ENCODE peak calls at places on chromosomes 2 and 18, in six cellular contexts. L, B, N, P, U and E are unnamed samples. For H3K9me3, the result is how much of the 10 kb centered on the place peaks cover.

GRCh38 chr2:11582526-11583202 is 48.8 kb downstream of the GREB1 start:
- DNase-seq in B (peak), P (peak), U (no peak), L (peak), N (peak), E (peak)

GRCh38 chr2:239959059-239959971 is 65.8 kb downstream of the NDUFA10 start:
- DNase-seq in N (no peak), B (no peak), U (peak), P (no peak), L (no peak), E (no peak)

GRCh38 chr2:102122909-102123308 is 19.6 kb upstream of the IL1R1 start:
- DNase-seq in B (no peak), P (no peak), L (no peak), N (no peak), U (no peak), E (no peak)

GRCh38 chr2:65620524-65620923 is 188.1 kb upstream of the SPRED2 start:
- DNase-seq in B (no peak), N (no peak), L (no peak), U (no peak), P (peak), E (no peak)

GRCh38 chr2:183840061-183840584 is 715.9 kb downstream of the NUP35 start:
- DNase-seq in L (no peak), B (no peak), U (no peak), P (no peak), N (no peak), E (no peak)

GRCh38 chr2:38610851-38611801 is 8.4 kb upstream of the HNRNPLL start:
- DNase-seq in B (peak), U (no peak), N (no peak), P (no peak), L (no peak), E (no peak)

GRCh38 chr2:52034706-52035105 is 1002.8 kb upstream of the NRXN1 start:
- DNase-seq in L (no peak), P (no peak), B (no peak), N (no peak), U (no peak), E (no peak)

GRCh38 chr2:219041252-219041651 is at the start of gene CFAP65:
- DNase-seq in U (no peak), P (peak), L (peak), N (peak), B (peak), E (peak)

GRCh38 chr18:36950960-36951359 is 122.0 kb downstream of the KIAA1328 start:
- DNase-seq in B (no peak), L (no peak), U (no peak), P (peak), N (no peak), E (no peak)

GRCh38 chr2:69959425-69959824 is 2.0 kb downstream of the ASPRV1 start:
- DNase-seq in L (no peak), B (no peak), P (no peak), N (no peak), U (no peak), E (no peak)

GRCh38 chr2:43293744-43294695 is 67.6 kb upstream of the ZFP36L2 start:
- DNase-seq in U (no peak), N (no peak), L (no peak), B (peak), P (no peak), E (peak)

GRCh38 chr2:221380686-221381085 is 191.4 kb downstream of the EPHA4 start:
- DNase-seq in L (no peak), B (no peak), U (no peak), P (no peak), N (no peak), E (no peak)

GRCh38 chr2:230564805-230565779 is 147.6 kb upstream of the CAB39 start:
- DNase-seq in L (no peak), B (no peak), U (no peak), N (no peak), P (no peak), E (no peak)

GRCh38 chr2:60890393-60890707 is 9.0 kb downstream of the REL start:
- DNase-seq in U (no peak), L (no peak), P (no peak), B (no peak), N (no peak), E (no peak)

GRCh38 chr2:172083725-172084483 is 1.4 kb upstream of the DLX1 start:
- DNase-seq in L (no peak), B (no peak), P (peak), N (peak), U (peak), E (no peak)

GRCh38 chr2:12536926-12537325 is 179.8 kb upstream of the TRIB2 start:
- DNase-seq in L (no peak), N (no peak), B (no peak), P (no peak), U (no peak), E (no peak)

GRCh38 chr2:158795110-158795924 is at the start of gene DAPL1:
- DNase-seq in P (peak), U (peak), L (peak), B (no peak), N (peak), E (peak)

GRCh38 chr2:162524192-162524591 is 180.3 kb downstream of the GCA start:
- DNase-seq in U (no peak), B (peak), L (no peak), N (peak), P (peak), E (peak)

GRCh38 chr2:84077504-84077903 is 381.6 kb downstream of the SUCLG1 start:
- DNase-seq in U (no peak), L (peak), B (peak), N (peak), P (peak), E (peak)

GRCh38 chr2:164335947-164336346 is 285.3 kb downstream of the GRB14 start:
- DNase-seq in U (no peak), B (no peak), N (no peak), P (no peak), L (no peak), E (no peak)

GRCh38 chr2:15588329-15588919 is 3.2 kb upstream of the DDX1 start:
- DNase-seq in L (peak), U (no peak), N (peak), P (peak), B (peak), E (peak)

GRCh38 chr18:3235846-3236245 is 11.8 kb upstream of the MYL12A start:
- DNase-seq in P (no peak), N (no peak), L (no peak), B (no peak), U (no peak), E (no peak)

GRCh38 chr2:137838255-137839092 is 125.8 kb upstream of the HNMT start:
- DNase-seq in B (peak), U (no peak), P (peak), N (no peak), L (no peak), E (peak)

GRCh38 chr2:30663806-30664205 is 143.4 kb downstream of the CAPN13 start:
- DNase-seq in P (no peak), U (no peak), L (no peak), B (no peak), N (no peak), E (no peak)

GRCh38 chr2:99066075-99066557 is 75.4 kb upstream of the C2orf15 start:
- DNase-seq in L (no peak), U (no peak), N (no peak), P (peak), B (peak), E (peak)

GRCh38 chr2:102122115-102122514 is 20.4 kb upstream of the IL1R1 start:
- DNase-seq in U (no peak), B (peak), P (no peak), L (no peak), N (no peak), E (no peak)

DNA sequence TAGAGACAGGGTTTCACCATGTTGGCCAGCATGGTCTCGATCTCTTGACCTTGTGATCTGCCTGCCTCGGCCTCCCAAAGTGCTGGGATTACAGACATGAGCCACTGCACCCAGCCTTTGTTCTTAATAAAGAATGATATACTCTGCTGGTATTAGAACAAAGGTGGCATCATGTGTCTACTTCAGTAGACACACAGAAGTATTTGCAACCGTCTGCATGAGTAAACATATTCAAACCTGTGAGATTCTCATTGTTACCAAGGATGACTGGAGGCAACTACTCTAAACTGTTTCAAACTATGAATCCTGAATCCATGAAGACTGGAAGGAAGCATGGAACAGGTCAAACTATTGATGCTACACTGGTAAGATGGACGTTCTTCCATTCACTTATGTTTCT is 32.1 kb downstream of the MBD2 start:
- DNase-seq in N (no peak), U (no peak), L (no peak), P (no peak), B (no peak), E (no peak)
- H3K9me3 ChIP-seq in N (under half), U (under half), L (under half), P (under half), B (under half), E (under half)

GRCh38 chr2:705971-706511 is 28.8 kb upstream of the TMEM18 start:
- DNase-seq in P (no peak), U (no peak), B (no peak), N (no peak), L (no peak), E (no peak)
- H3K9me3 ChIP-seq in P (under half), U (under half), B (under half), N (under half), L (under half), E (under half)

DNA sequence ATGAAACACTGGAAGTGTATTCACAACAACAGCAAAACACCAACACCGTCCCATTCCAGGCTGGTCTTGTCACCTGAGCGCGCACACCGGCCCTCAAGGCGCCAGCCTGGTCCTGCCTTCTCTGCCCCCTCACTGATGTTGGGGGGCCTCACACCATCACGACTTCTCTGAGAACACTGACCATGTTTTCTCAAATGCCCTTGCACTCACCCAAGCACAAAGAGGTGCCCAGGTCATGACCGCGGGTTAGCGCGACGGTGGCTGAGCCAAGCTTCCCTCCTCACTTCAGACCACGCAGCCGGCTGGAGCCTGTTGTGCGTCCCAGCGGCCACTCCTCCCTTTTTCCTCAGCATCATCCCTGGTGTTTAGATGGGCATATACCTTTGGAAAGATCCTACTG is 101.3 kb upstream of the SALL3 start:
- DNase-seq in U (no peak), N (peak), L (no peak), B (no peak), P (no peak), E (no peak)
- H3K9me3 ChIP-seq in U (under half), N (under half), L (under half), B (under half), P (under half), E (under half)

DNA sequence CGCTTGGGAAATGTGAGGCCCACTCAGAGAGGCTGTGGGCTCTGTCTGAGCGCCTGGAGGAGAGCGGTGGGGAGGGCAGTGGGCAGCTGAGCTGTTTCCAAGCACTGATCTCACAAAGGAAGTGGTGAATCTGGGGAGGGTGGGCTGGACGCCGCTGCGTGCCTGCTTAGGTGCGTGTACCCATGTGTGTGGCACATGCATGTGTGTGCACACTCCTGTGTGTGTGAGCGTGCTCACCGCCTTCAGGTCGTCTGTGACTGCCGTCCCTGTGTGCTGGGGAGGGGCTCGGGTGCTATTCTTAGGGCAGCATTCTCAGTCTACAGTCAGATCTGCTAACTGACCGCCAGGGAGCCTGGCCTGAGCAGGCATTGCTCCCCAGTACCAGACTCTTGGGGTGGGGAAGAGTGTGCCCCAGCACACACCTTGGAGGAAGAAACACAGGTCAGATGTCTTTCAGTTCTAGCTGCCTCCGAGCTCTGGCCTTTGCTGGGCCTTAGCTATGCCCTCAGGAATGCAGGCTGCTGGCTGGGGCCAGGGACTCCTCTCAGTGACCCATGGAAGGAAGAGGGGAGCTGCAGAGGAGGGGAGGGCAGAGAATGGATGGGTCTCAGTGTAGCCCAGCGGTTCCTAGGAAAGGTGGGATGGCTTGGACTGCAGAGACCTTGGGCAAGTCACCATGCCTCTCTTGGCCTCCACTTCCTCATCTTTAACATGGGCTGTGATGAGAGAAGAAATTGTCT is 31.4 kb downstream of the KCNIP3 start:
- DNase-seq in L (no peak), B (no peak), U (peak), N (peak), P (no peak), E (no peak)
- H3K9me3 ChIP-seq in L (under half), B (under half), U (under half), N (under half), P (under half), E (under half)

DNA sequence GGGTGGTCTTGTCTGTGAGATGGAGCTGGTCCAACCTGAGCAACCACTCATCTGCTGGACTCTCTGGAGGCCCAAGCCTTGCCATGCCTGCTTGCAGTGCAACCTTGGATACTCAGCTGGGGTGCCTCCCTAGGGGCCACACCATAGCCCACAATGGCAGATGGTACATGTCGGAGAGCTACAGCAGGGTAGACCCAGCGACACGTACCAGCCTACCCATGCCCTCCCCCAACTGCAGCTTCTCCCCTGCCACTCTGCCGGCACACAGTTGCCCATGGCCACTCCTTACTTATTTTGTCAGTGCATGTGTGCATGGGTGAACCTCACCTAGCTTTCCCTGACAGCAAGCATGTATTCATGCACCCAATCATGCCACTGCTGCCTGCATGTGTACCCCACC is 690.9 kb downstream of the CCDC85A start:
- DNase-seq in L (no peak), P (no peak), U (no peak), N (no peak), B (no peak), E (no peak)
- H3K9me3 ChIP-seq in L (under half), P (under half), U (under half), N (under half), B (under half), E (under half)

GRCh38 chr2:153589586-153589985 is 111.0 kb upstream of the RPRM start:
- DNase-seq in B (no peak), U (no peak), N (no peak), L (no peak), P (no peak), E (no peak)
- H3K9me3 ChIP-seq in B (under half), U (under half), N (half or more), L (under half), P (under half), E (under half)